ENCODE peak calls at places on chromosome 7, in five cellular contexts. O, E, D, R and N are unnamed samples.

GRCh38 chr7:151012921-151013347 is 11.4 kb downstream of the ATG9B start:
- DNase-seq in O (peak), E (no peak), D (no peak), R (no peak), N (no peak)

GRCh38 chr7:88344271-88344670 is 37.6 kb upstream of the STEAP4 start:
- DNase-seq in O (no peak), E (no peak), D (no peak), R (no peak), N (no peak)

GRCh38 chr7:93890464-93891068 is at the start of gene TFPI2:
- DNase-seq in O (peak), E (peak), D (peak), R (peak), N (peak)

GRCh38 chr7:95608344-95609173 is 12.2 kb upstream of the PDK4 start:
- DNase-seq in O (peak), E (peak), D (peak), R (peak), N (peak)

GRCh38 chr7:27424749-27425148 is 182.1 kb downstream of the EVX1 start:
- DNase-seq in O (peak), E (no peak), D (no peak), R (no peak), N (no peak)

GRCh38 chr7:135510603-135511183 is 791 bp upstream of the CNOT4 start:
- DNase-seq in O (peak), E (no peak), D (peak), R (no peak), N (no peak)

GRCh38 chr7:55105952-55106351 is 87.1 kb downstream of the EGFR start:
- DNase-seq in O (no peak), E (no peak), D (no peak), R (no peak), N (no peak)

GRCh38 chr7:43650457-43651052 is 67.6 kb downstream of the STK17A start:
- DNase-seq in O (no peak), E (no peak), D (peak), R (peak), N (no peak)

GRCh38 chr7:153682628-153683027 is 369.6 kb upstream of the DPP6 start:
- DNase-seq in O (no peak), E (no peak), D (no peak), R (no peak), N (peak)

GRCh38 chr7:86747698-86748097 is 104.0 kb downstream of the GRM3 start:
- DNase-seq in O (no peak), E (no peak), D (no peak), R (no peak), N (no peak)

GRCh38 chr7:24877790-24878311 is 102.1 kb downstream of the OSBPL3 start:
- DNase-seq in O (no peak), E (no peak), D (peak), R (peak), N (peak)

GRCh38 chr7:80298201-80298600 is 163.6 kb downstream of the GNAI1 start:
- DNase-seq in O (no peak), E (no peak), D (peak), R (no peak), N (no peak)

GRCh38 chr7:12386237-12386839 is 17.3 kb downstream of the VWDE start:
- DNase-seq in O (no peak), E (no peak), D (no peak), R (no peak), N (no peak)

GRCh38 chr7:86911703-86912102 is 147.8 kb downstream of the ELAPOR2 start:
- DNase-seq in O (no peak), E (no peak), D (no peak), R (peak), N (no peak)

GRCh38 chr7:142654398-142654797 is 94.9 kb upstream of the PRSS1 start:
- DNase-seq in O (no peak), E (no peak), D (no peak), R (no peak), N (no peak)

GRCh38 chr7:158428131-158428841 is 159.3 kb downstream of the PTPRN2 start:
- DNase-seq in O (no peak), E (no peak), D (no peak), R (no peak), N (no peak)

GRCh38 chr7:48424731-48425130 is 253.5 kb downstream of the ABCA13 start:
- DNase-seq in O (peak), E (no peak), D (peak), R (no peak), N (no peak)

GRCh38 chr7:134449596-134450194 is 9.2 kb downstream of the AKR1B1 start:
- DNase-seq in O (peak), E (no peak), D (peak), R (no peak), N (peak)